ENCODE peak calls at places on chromosomes 12 and 14, in four cellular contexts. I is NT2/D1, X is stomach, N is glutamatergic neuron. S is an unnamed sample.

GRCh38 chr14:36700656-36701055 is 39.0 kb downstream of the PAX9 start:
- DNase-seq in N (no peak), I (no peak), X (no peak), S (no peak)

GRCh38 chr12:30694971-30695326 is 720 bp downstream of the IPO8 start:
- DNase-seq in I (no peak), N (peak), X (peak), S (no peak)

GRCh38 chr12:127162307-127162706 is 1104.7 kb upstream of the TMEM132C start:
- DNase-seq in X (no peak), N (no peak), I (no peak), S (no peak)

GRCh38 chr12:25723286-25723685 is 170.2 kb upstream of the LMNTD1 start:
- DNase-seq in N (no peak), X (no peak), I (no peak), S (no peak)

GRCh38 chr14:77040309-77040994 is 11.9 kb upstream of the IRF2BPL start:
- DNase-seq in N (peak), X (peak), I (peak), S (peak)

GRCh38 chr12:119222222-119222951 is 43.7 kb downstream of the HSPB8 start:
- DNase-seq in I (no peak), X (no peak), N (no peak), S (no peak)

GRCh38 chr12:9710584-9711375 is 22.1 kb downstream of the CLECL1 start:
- DNase-seq in X (no peak), N (no peak), I (no peak), S (no peak)

GRCh38 chr14:105398726-105399440 is 545 bp downstream of the TEX22 start:
- DNase-seq in X (no peak), N (peak), I (peak), S (no peak)

GRCh38 chr12:121004253-121004815 is 12.0 kb downstream of the C12orf43 start:
- DNase-seq in I (no peak), N (no peak), X (peak), S (no peak)

GRCh38 chr12:64611430-64612286 is 1.4 kb downstream of the RASSF3 start:
- DNase-seq in X (peak), N (peak), I (no peak), S (peak)

GRCh38 chr12:16384732-16385131 is 37.3 kb downstream of the MGST1 start:
- DNase-seq in X (no peak), I (no peak), N (no peak), S (no peak)

GRCh38 chr12:112107728-112108447 is 695 bp downstream of the NAA25 start:
- DNase-seq in I (no peak), X (no peak), N (peak), S (no peak)

GRCh38 chr12:31259136-31259881 is 66.6 kb downstream of the SINHCAF start:
- DNase-seq in X (no peak), I (no peak), N (no peak), S (no peak)

GRCh38 chr12:1769809-1770494 is 50.4 kb upstream of the LRTM2 start:
- DNase-seq in N (no peak), X (no peak), I (no peak), S (no peak)

GRCh38 chr12:12718853-12719252 is 1.7 kb downstream of the CDKN1B start:
- DNase-seq in I (no peak), N (no peak), X (no peak), S (no peak)